ENCODE peak calls at places on chromosomes 4 and X, in nine cellular contexts. G, X, T, Q, R, Y, C, Z and N are unnamed samples.

GRCh38 chrX:44946771-44947170 is 73.8 kb downstream of the KDM6A start:
- DNase-seq in G (no peak), X (no peak), T (peak), Q (no peak), R (no peak), Y (no peak), C (no peak), Z (no peak), N (no peak)

GRCh38 chr4:1211371-1211770 is 37.6 kb downstream of the CTBP1 start:
- DNase-seq in G (no peak), X (no peak), T (no peak), Q (no peak), R (no peak), Y (no peak), C (peak), Z (no peak), N (no peak)

GRCh38 chrX:63513825-63514574 is 162.9 kb upstream of the SPIN4 start:
- DNase-seq in G (no peak), X (no peak), T (peak), Q (no peak), R (no peak), Y (no peak), C (no peak), Z (no peak), N (peak)

GRCh38 chrX:44675364-44676024 is 132.8 kb upstream of the FUNDC1 start:
- DNase-seq in G (peak), X (no peak), T (peak), Q (no peak), R (no peak), Y (no peak), C (no peak), Z (no peak), N (peak)

GRCh38 chr4:1898681-1899080 is 27.5 kb downstream of the NSD2 start:
- DNase-seq in G (no peak), X (no peak), T (no peak), Q (no peak), R (peak), Y (no peak), C (no peak), Z (no peak), N (no peak)

GRCh38 chr4:73446336-73446938 is 10.4 kb downstream of the AFP start:
- DNase-seq in G (no peak), X (no peak), T (peak), Q (peak), R (peak), Y (peak), C (no peak), Z (no peak), N (no peak)

GRCh38 chr4:39565925-39566630 is 38.8 kb upstream of the UGDH start:
- DNase-seq in G (no peak), X (no peak), T (peak), Q (no peak), R (no peak), Y (no peak), C (no peak), Z (no peak), N (peak)

GRCh38 chrX:110241816-110242215 is 76.1 kb downstream of the AMMECR1 start:
- DNase-seq in G (no peak), X (no peak), T (peak), Q (no peak), R (no peak), Y (no peak), C (peak), Z (no peak), N (no peak)

GRCh38 chr4:148376151-148376550 is 66.1 kb downstream of the NR3C2 start:
- DNase-seq in G (no peak), X (peak), T (peak), Q (no peak), R (no peak), Y (peak), C (peak), Z (peak), N (no peak)

GRCh38 chr4:15400911-15401671 is 26.7 kb upstream of the C1QTNF7 start:
- DNase-seq in G (no peak), X (no peak), T (peak), Q (no peak), R (peak), Y (peak), C (peak), Z (no peak), N (peak)

GRCh38 chr4:76896731-76897521 is 1.0 kb downstream of the SOWAHB start:
- DNase-seq in G (no peak), X (no peak), T (peak), Q (no peak), R (no peak), Y (peak), C (peak), Z (peak), N (no peak)

GRCh38 chrX:51641421-51642021 is 22.8 kb upstream of the CENPVL3 start:
- DNase-seq in G (peak), X (no peak), T (peak), Q (no peak), R (peak), Y (peak), C (no peak), Z (no peak), N (peak)

GRCh38 chrX:114635986-114636385 is 52.1 kb downstream of the HTR2C start:
- DNase-seq in G (no peak), X (no peak), T (no peak), Q (no peak), R (no peak), Y (no peak), C (no peak), Z (no peak), N (no peak)

GRCh38 chr4:62324215-62324614 is 1124.1 kb downstream of the ADGRL3 start:
- DNase-seq in G (no peak), X (no peak), T (no peak), Q (no peak), R (no peak), Y (no peak), C (no peak), Z (no peak), N (no peak)

GRCh38 chr4:7037425-7037824 is 5.7 kb upstream of the TADA2B start:
- DNase-seq in G (no peak), X (no peak), T (no peak), Q (no peak), R (peak), Y (no peak), C (no peak), Z (no peak), N (no peak)

GRCh38 chrX:17882680-17883079 is 21.6 kb upstream of the RAI2 start:
- DNase-seq in G (no peak), X (no peak), T (peak), Q (no peak), R (no peak), Y (no peak), C (no peak), Z (no peak), N (no peak)

GRCh38 chr4:95049838-95050237 is 292.1 kb downstream of the BMPR1B start:
- DNase-seq in G (no peak), X (no peak), T (peak), Q (no peak), R (no peak), Y (no peak), C (no peak), Z (no peak), N (no peak)

GRCh38 chr4:17771284-17771908 is 10.0 kb downstream of the FAM184B start:
- DNase-seq in G (peak), X (no peak), T (no peak), Q (no peak), R (no peak), Y (no peak), C (no peak), Z (no peak), N (no peak)

GRCh38 chr4:90357117-90357710 is 230.0 kb downstream of the CCSER1 start:
- DNase-seq in G (peak), X (no peak), T (peak), Q (no peak), R (peak), Y (no peak), C (no peak), Z (no peak), N (peak)

GRCh38 chr4:144685916-144686315 is 40.0 kb downstream of the HHIP start:
- DNase-seq in G (no peak), X (no peak), T (no peak), Q (no peak), R (no peak), Y (no peak), C (no peak), Z (no peak), N (no peak)

GRCh38 chr4:1001561-1002130 is 8.4 kb upstream of the SLC26A1 start:
- DNase-seq in G (no peak), X (no peak), T (no peak), Q (no peak), R (no peak), Y (no peak), C (no peak), Z (no peak), N (no peak)

GRCh38 chr4:148443550-148444295 is 1.5 kb upstream of the NR3C2 start:
- DNase-seq in G (no peak), X (no peak), T (peak), Q (no peak), R (peak), Y (peak), C (peak), Z (peak), N (no peak)

GRCh38 chrX:131040781-131041180 is 17.4 kb upstream of the ARHGAP36 start:
- DNase-seq in G (no peak), X (no peak), T (no peak), Q (no peak), R (no peak), Y (no peak), C (no peak), Z (no peak), N (no peak)

GRCh38 chr4:81652069-81652478 is 180.4 kb upstream of the RASGEF1B start:
- DNase-seq in G (no peak), X (no peak), T (no peak), Q (no peak), R (no peak), Y (no peak), C (no peak), Z (no peak), N (no peak)